ENCODE peak calls at places on chromosome 18, in five cellular contexts. P, O, N, X and T are unnamed samples.
A peak's percentile ranks its signal among the peaks of the same experiment; 100 is the strongest.

GRCh38 chr18:24567199-24567598 is 106.8 kb downstream of the HRH4 start:
- DNase-seq in N (no peak), X (no peak), P (no peak), O (no peak), T (no peak)

GRCh38 chr18:36185901-36186460 is 1.3 kb upstream of the MOCOS start:
- DNase-seq in O (no peak), N (no peak), X (no peak), P (no peak), T (no peak)

GRCh38 chr18:5444269-5444668 is 99.5 kb downstream of the EPB41L3 start:
- DNase-seq in P (no peak), X (no peak), N (no peak), O (no peak), T (no peak)

GRCh38 chr18:25724997-25725396 is 365.4 kb downstream of the SS18 start:
- DNase-seq in O (no peak), X (peak; percentile 32), P (no peak), N (no peak), T (no peak)

GRCh38 chr18:33146009-33146408 is 294.5 kb downstream of the CCDC178 start:
- DNase-seq in X (no peak), N (peak; percentile 9), P (no peak), O (no peak), T (no peak)

GRCh38 chr18:39681061-39681460 is 2115.5 kb upstream of the CELF4 start:
- DNase-seq in P (no peak), O (no peak), N (no peak), X (no peak), T (no peak)

GRCh38 chr18:23881778-23882177 is 132.8 kb upstream of the TTC39C start:
- DNase-seq in O (no peak), P (no peak), X (no peak), N (no peak), T (no peak)

GRCh38 chr18:50558157-50558556 is 1.7 kb upstream of the MAPK4 start:
- DNase-seq in P (no peak), N (no peak), X (no peak), O (no peak), T (no peak)

GRCh38 chr18:1104265-1104792 is 199.7 kb downstream of the ADCYAP1 start:
- DNase-seq in O (no peak), N (no peak), X (no peak), P (no peak), T (no peak)

GRCh38 chr18:22074343-22075070 is 94.9 kb upstream of the GATA6 start:
- DNase-seq in X (no peak), N (no peak), O (no peak), P (no peak), T (no peak)

DNA sequence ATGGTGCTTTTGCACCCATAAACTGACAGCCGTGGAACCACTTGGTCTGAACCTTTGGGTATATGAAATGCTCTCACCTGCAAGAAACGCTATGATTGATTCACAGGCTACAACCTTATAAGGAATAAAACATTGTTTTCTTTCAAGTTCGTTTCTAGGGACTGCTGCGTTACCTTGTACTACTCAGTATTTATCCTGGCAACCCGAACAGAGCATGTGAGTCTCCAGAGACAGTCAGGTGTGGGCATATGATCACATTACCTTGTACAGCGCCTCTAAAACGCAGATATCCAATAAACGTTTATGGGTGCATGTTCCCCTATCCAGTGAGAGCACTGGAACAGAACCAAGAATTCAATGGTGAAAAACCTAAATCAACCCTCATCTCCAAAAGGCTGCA is 1.7 kb downstream of the CCBE1 start:
- DNase-seq in N (no peak), P (no peak), X (no peak), O (no peak), T (no peak)
- H3K27ac ChIP-seq in N (peak overlapping the region; percentile 92), P (no peak overlapping the region), X (no peak overlapping the region), O (no peak overlapping the region), T (no peak overlapping the region)

GRCh38 chr18:13799396-13799795 is 24.6 kb upstream of the MC5R start:
- DNase-seq in O (no peak), P (no peak), N (no peak), X (peak; percentile 71), T (no peak)

GRCh38 chr18:13804305-13804704 is 19.6 kb upstream of the MC5R start:
- DNase-seq in N (no peak), O (no peak), X (no peak), P (peak; percentile 13), T (no peak)

GRCh38 chr18:13797157-13797611 is 26.8 kb upstream of the MC5R start:
- DNase-seq in N (no peak), P (no peak), O (no peak), X (no peak), T (peak; percentile 58)

GRCh38 chr18:13800505-13801259 is 23.3 kb upstream of the MC5R start:
- DNase-seq in N (peak; percentile 26), O (peak; percentile 52), P (no peak), X (peak; percentile 85), T (no peak)

GRCh38 chr18:13801260-13801601 is 22.7 kb upstream of the MC5R start:
- DNase-seq in O (no peak), X (no peak), N (no peak), P (no peak), T (no peak)
- H2AFZ ChIP-seq in O (no peak overlapping the region), X (peak overlapping the region; percentile 62), N (no peak overlapping the region), P (no peak overlapping the region), T (no peak overlapping the region)

DNA sequence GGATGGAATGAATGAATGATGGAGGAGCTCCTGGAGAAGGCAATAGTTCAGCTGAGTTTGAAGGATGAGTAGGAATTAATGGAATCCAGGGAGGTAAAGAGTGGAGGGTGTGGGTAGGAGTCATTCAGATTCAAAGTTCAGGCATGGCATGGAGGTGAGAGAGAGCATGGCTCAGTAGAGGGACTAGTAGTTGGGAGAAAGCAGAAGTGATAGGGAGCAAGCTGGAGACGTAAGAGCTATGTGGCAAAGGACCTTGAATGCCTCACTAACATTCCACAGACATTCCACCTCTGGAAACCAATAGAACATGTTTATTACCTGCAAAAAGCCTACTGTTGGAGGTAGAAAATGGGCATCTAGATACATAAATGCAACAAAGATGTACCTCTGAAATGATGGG is 170.1 kb downstream of the HAUS1 start:
- DNase-seq in N (no peak), X (no peak), O (no peak), P (no peak), T (peak; percentile 61)
- H3K27ac ChIP-seq in N (no peak overlapping the region), X (no peak overlapping the region), O (no peak overlapping the region), P (no peak overlapping the region), T (no peak overlapping the region)

DNA sequence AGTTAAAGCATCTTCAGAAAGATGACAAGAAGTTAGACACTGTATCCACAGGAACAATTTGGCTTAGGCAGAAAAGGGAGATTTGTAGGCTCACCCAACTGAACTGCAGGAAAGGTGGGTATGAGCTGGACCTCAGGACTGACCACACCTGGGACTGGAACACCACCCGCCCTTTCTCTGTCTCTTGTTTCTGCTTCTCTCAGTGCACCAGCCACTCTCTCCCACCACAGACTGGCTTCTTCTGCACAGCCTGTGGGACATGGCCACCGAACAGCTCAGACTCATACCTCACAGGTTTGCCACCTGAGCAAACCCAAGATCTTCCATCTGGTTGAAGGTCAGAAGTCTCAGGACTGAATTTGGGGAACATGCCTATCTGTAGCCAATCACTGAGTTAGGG is 14.2 kb upstream of the MALT1 start:
- DNase-seq in X (no peak), P (no peak), O (no peak), N (no peak), T (no peak)
- H2AFZ ChIP-seq in X (no peak overlapping the region), P (no peak overlapping the region), O (no peak overlapping the region), N (no peak overlapping the region), T (no peak overlapping the region)

GRCh38 chr18:45167109-45167551 is 448.1 kb upstream of the SLC14A2 start:
- DNase-seq in P (no peak), N (peak; percentile 51), X (no peak), O (no peak), T (peak; percentile 68)
- H3K27ac ChIP-seq in P (no peak overlapping the region), N (peak overlapping the region; percentile 6), X (no peak overlapping the region), O (no peak overlapping the region), T (peak overlapping the region; percentile 81)

DNA sequence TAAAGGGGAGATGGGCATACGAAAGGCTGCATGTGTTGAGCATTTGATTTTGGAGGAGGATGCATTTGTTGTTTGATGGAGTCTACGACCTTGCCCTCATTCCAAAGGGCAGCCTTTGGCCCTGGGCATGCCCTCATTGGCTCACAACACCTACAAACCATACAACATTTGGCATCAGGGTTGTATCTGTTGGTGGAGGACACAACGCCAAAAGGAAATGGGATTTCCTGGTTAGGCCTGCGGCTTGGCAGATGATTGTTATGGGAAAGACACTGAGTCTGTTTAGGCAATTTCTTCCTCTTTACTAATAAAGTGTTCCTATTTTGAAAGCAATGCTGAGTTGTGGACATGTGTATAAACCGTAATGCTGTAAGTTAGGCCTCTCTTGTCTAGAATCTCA is 246.9 kb downstream of the LDLRAD4 start:
- DNase-seq in X (no peak), P (no peak), O (no peak), N (no peak), T (no peak)
- H2AFZ ChIP-seq in X (peak overlapping the region; percentile 83), P (peak overlapping the region; percentile 71), O (no peak overlapping the region), N (no peak overlapping the region), T (no peak overlapping the region)

GRCh38 chr18:3129053-3129864 is 90.5 kb downstream of the MYOM1 start:
- DNase-seq in N (peak; percentile 84), P (no peak), X (peak; percentile 89), O (peak; percentile 83), T (peak; percentile 40)

GRCh38 chr18:3132700-3133099 is 87.1 kb downstream of the MYOM1 start:
- DNase-seq in P (no peak), O (no peak), N (no peak), X (no peak), T (no peak)

GRCh38 chr18:3135536-3135935 is 84.2 kb downstream of the MYOM1 start:
- DNase-seq in O (no peak), P (no peak), X (no peak), N (no peak), T (no peak)

GRCh38 chr18:3126457-3127097 is 93.2 kb downstream of the MYOM1 start:
- DNase-seq in X (no peak), O (no peak), N (no peak), P (no peak), T (no peak)

DNA sequence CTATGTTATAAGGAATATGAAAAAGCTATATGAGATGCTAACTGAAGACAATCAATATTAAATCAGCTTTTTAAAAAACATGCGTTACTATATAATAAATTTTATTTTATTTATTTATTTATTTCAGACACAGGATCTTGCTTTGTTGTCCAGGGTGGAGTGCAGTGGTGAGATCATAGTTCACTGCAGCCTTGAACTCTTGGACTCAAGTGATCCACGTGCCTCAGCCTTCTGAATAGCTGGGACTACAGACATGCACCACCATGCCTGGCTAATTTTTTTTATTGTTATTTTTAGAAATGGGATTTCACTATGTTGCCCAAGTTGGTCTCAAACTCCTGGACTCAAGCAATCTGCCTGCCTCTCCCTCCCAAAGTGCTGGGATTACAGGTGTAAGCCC is 89.4 kb downstream of the MYOM1 start:
- DNase-seq in P (no peak), N (no peak), O (no peak), X (no peak), T (no peak)
- H3K27ac ChIP-seq in P (no peak overlapping the region), N (no peak overlapping the region), O (no peak overlapping the region), X (no peak overlapping the region), T (no peak overlapping the region)